ENCODE peak calls at places on chromosomes 6 and 20, in six cellular contexts. Q is WTC11; U is naive thymus-derived CD4-positive, alpha-beta T cell; W is naive B cell; K is activated CD4-positive, CD25-positive, alpha-beta regulatory T cell treated with anti-CD3 and anti-CD28 coated beads, Interleukin-2, amount 50 U/mL, for 24 hours; V is HepG2. R is an unnamed sample.

GRCh38 chr6:63804381-63804956 is 168.9 kb downstream of the PHF3 start:
- ATAC-seq in U (no peak), V (no peak), K (no peak), W (no peak), Q (no peak), R (no peak)

GRCh38 chr6:163596174-163596573 is 181.7 kb downstream of the QKI start:
- ATAC-seq in Q (no peak), U (no peak), W (no peak), K (no peak), V (peak), R (no peak)

GRCh38 chr6:117548797-117549301 is 53.5 kb downstream of the GOPC start:
- ATAC-seq in U (peak), K (peak), W (no peak), V (no peak), Q (no peak), R (no peak)

GRCh38 chr6:134345780-134346179 is 27.9 kb upstream of the SGK1 start:
- ATAC-seq in U (peak), K (no peak), W (no peak), V (no peak), Q (no peak), R (no peak)

GRCh38 chr6:69232506-69233194 is 564.2 kb downstream of the LMBRD1 start:
- ATAC-seq in V (peak), U (peak), Q (peak), K (no peak), W (no peak), R (no peak)

GRCh38 chr20:61779176-61779965 is 286.3 kb downstream of the TAF4 start:
- ATAC-seq in W (no peak), K (no peak), Q (no peak), V (no peak), U (no peak), R (no peak)

GRCh38 chr6:40356242-40356910 is 230.8 kb downstream of the LRFN2 start:
- ATAC-seq in U (no peak), Q (no peak), V (no peak), W (no peak), K (no peak), R (no peak)

GRCh38 chr6:104799134-104799657 is 60.5 kb downstream of the HACE1 start:
- ATAC-seq in K (no peak), U (no peak), W (no peak), Q (no peak), V (no peak), R (no peak)

GRCh38 chr6:82111818-82112217 is 135.7 kb downstream of the IBTK start:
- ATAC-seq in K (no peak), Q (no peak), V (no peak), U (no peak), W (no peak), R (no peak)

GRCh38 chr6:111439169-111439568 is 43.8 kb downstream of the REV3L start:
- ATAC-seq in V (no peak), Q (no peak), K (no peak), U (no peak), W (no peak), R (no peak)

GRCh38 chr6:25404693-25405169 is 125.6 kb downstream of the CARMIL1 start:
- ATAC-seq in Q (no peak), U (peak), K (peak), W (peak), V (no peak), R (peak)

GRCh38 chr6:129789974-129790373 is 71.1 kb downstream of the TMEM244 start:
- ATAC-seq in Q (no peak), K (no peak), V (no peak), W (no peak), U (no peak), R (no peak)

R was measured in stimulated activated memory B cell treated with anti-CD40 and anti-IgM and Interleukin-4, amounts not matched to agents 10 μg/mL and 1 μg/mL and 100 μg/mL, for 72 hours.